ENCODE peak calls at places on chromosome 6, in ten cellular contexts. B, Y, S, L, N, H, R, P, T and M are unnamed samples.

GRCh38 chr6:106128981-106129761 is 43.0 kb downstream of the PRDM1 start:
- DNase-seq in R (no peak), H (peak; percentile 50), T (peak; percentile 59), P (no peak), N (no peak), L (no peak), B (no peak), Y (peak; percentile 44), S (peak; percentile 60), M (peak; percentile 78)

GRCh38 chr6:164926686-164927085 is 382.7 kb downstream of the C6orf118 start:
- DNase-seq in S (no peak), H (no peak), Y (no peak), T (no peak), P (no peak), N (no peak), R (no peak), B (no peak), L (no peak), M (no peak)

GRCh38 chr6:156205678-156206077 is 571.5 kb upstream of the ARID1B start:
- DNase-seq in H (no peak), B (no peak), Y (no peak), L (no peak), N (no peak), S (no peak), R (no peak), T (no peak), P (no peak), M (no peak)

GRCh38 chr6:149467265-149467664 is 17.5 kb downstream of the ZC3H12D start:
- DNase-seq in N (no peak), H (no peak), L (no peak), T (no peak), S (no peak), Y (no peak), B (no peak), R (no peak), P (no peak), M (no peak)

GRCh38 chr6:27604986-27605385 is 132.1 kb upstream of the ZNF184 start:
- DNase-seq in R (no peak), S (peak; percentile 45), H (peak; percentile 38), L (no peak), N (no peak), P (peak; percentile 59), B (no peak), T (no peak), Y (peak; percentile 14), M (no peak)

GRCh38 chr6:134293659-134294161 is 24.2 kb downstream of the SGK1 start:
- DNase-seq in P (no peak), B (no peak), T (no peak), N (no peak), S (no peak), H (no peak), Y (no peak), R (no peak), L (no peak), M (no peak)

GRCh38 chr6:165628955-165629354 is 34.1 kb downstream of the PDE10A start:
- DNase-seq in P (no peak), R (no peak), H (no peak), L (no peak), Y (no peak), B (no peak), T (no peak), S (no peak), N (no peak), M (no peak)

GRCh38 chr6:88882536-88882935 is 80.9 kb downstream of the RNGTT start:
- DNase-seq in R (no peak), P (no peak), Y (no peak), H (no peak), S (no peak), B (no peak), T (no peak), N (no peak), L (no peak), M (no peak)

GRCh38 chr6:118649918-118650499 is 1.4 kb downstream of the CEP85L start:
- DNase-seq in Y (no peak), T (no peak), N (no peak), L (no peak), S (no peak), H (no peak), B (no peak), R (no peak), P (no peak), M (no peak)

GRCh38 chr6:118650500-118651281 is 700 bp downstream of the CEP85L start:
- DNase-seq in P (peak; percentile 35), R (peak; percentile 43), S (peak; percentile 48), H (peak; percentile 34), T (no peak), B (peak; percentile 48), Y (peak; percentile 66), N (peak; percentile 53), L (peak; percentile 64), M (no peak)

GRCh38 chr6:118651282-118652050 is at the start of gene CEP85L:
- DNase-seq in L (peak; percentile 95), R (peak; percentile 91), S (peak; percentile 88), T (peak; percentile 23), Y (peak; percentile 96), N (peak; percentile 93), P (peak; percentile 84), B (peak; percentile 89), H (peak; percentile 77), M (peak; percentile 69)

GRCh38 chr6:118646977-118647376 is 4.4 kb downstream of the CEP85L start:
- DNase-seq in N (no peak), L (no peak), H (no peak), S (no peak), R (no peak), Y (no peak), T (no peak), P (no peak), B (no peak), M (no peak)

DNA sequence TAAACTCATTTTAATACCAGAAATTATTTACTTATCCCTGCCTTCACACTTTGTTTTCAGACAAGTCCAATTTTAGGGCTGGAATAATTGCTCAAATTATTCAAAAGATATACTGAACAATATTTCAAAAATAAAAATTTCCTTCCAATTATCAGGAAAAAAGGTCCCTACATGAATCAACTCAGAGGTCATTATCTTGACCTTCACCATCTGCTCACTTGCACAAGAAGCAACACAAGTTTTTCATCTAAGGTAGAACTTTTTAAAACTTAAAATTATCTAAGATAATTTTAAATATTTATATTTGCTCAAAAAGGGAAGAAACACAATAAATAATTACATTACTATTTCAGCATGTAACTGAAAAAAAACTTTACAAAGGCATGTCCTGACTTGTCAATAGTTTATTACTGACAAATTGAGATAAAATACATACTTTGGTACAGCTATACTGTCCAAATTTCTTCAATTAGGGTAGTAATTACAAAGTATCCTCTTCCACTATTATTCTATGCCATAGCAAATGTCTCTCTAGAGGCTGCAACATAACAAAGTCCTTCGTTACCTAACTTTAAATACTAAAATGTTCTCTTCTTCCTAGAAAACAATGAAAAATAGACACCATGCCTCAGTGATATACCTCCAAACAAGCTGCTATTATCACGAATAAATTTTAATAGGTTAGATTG is 2.4 kb downstream of the CEP85L start:
- DNase-seq in R (no peak), P (no peak), N (no peak), B (no peak), L (no peak), T (no peak), Y (no peak), H (no peak), S (no peak), M (no peak)
- H3K4me3 ChIP-seq in R (no peak overlapping the region), P (peak overlapping the region; percentile 84), N (peak overlapping the region; percentile 84), B (no peak overlapping the region), L (no peak overlapping the region), T (peak overlapping the region; percentile 88), Y (peak overlapping the region; percentile 95), H (peak overlapping the region; percentile 84), S (peak overlapping the region; percentile 57), M (peak overlapping the region; percentile 88)

GRCh38 chr6:29603456-29603855 is 18.5 kb downstream of the OR2H2 start:
- DNase-seq in L (no peak), P (no peak), H (no peak), T (no peak), R (no peak), B (no peak), N (no peak), S (no peak), Y (no peak), M (no peak)

GRCh38 chr6:29603930-29604329 is 19.0 kb downstream of the OR2H2 start:
- DNase-seq in P (no peak), Y (no peak), R (no peak), L (peak; percentile 84), B (no peak), T (no peak), H (no peak), S (no peak), N (no peak), M (no peak)

GRCh38 chr6:29598348-29598747 is 13.4 kb downstream of the OR2H2 start:
- DNase-seq in L (no peak), R (no peak), P (no peak), T (no peak), H (no peak), N (no peak), S (no peak), Y (no peak), B (no peak), M (no peak)

GRCh38 chr6:29597184-29597583 is 12.3 kb downstream of the OR2H2 start:
- DNase-seq in L (no peak), P (no peak), R (no peak), N (no peak), H (no peak), T (no peak), Y (no peak), B (no peak), S (no peak), M (no peak)

DNA sequence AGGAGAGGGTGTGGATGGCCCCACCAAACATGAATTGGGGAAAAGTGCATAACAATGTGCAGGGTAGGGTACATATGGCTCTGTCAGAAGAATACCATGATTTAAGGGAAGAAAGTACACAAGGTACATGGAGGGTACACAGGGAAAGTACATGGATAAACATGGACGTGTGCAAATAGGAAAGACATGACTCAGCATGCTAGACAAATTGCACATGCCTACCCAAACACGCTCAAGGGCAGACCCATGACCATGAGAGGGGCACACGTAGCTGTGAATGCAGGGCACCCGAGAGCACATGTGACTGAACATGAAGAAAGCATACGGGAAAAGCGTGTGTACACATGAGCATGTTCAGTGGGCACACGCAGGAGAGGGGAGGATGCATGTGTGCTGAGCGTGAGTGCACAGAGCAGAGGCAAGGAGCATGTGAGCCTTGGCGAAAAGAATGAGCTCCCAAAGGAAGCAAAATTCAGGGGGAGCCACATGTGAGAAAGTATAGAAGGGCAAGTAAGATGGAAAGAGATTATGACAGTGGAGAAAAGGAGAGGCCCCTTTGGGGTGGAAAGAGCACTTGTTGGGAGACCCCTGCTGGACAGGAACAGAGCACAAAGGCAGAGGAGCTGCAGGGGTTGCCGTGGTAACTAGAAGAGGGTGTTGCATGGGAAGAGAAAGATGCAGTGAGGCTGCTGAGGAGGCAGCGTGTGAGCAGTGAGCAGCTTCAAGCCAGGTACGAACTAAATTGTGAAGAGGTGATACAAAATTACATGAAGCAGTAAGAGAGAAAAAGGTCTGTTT is 17.8 kb downstream of the OR2H2 start:
- DNase-seq in S (no peak), B (no peak), N (no peak), T (no peak), L (no peak), H (peak; percentile 20), R (no peak), P (peak; percentile 27), Y (peak; percentile 54), M (no peak)
- TF ChIP-seq CTCF in S (no peak), B (no peak), N (no peak), T (no peak), L (no peak), H (peak; percentile 64), R (no peak), P (peak; percentile 11), Y (peak; percentile 34), M (peak; percentile 37)

GRCh38 chr6:2767327-2767985 is 2.3 kb downstream of the WRNIP1 start:
- DNase-seq in R (no peak), N (no peak), P (no peak), Y (no peak), H (no peak), B (no peak), S (no peak), L (no peak), T (no peak), M (no peak)
- H3K4me3 ChIP-seq in R (peak overlapping the region; percentile 55), N (peak overlapping the region; percentile 85), P (peak overlapping the region; percentile 96), Y (peak overlapping the region; percentile 63), H (peak overlapping the region; percentile 91), B (peak overlapping the region; percentile 77), S (peak overlapping the region; percentile 48), L (no peak overlapping the region), T (peak overlapping the region; percentile 83), M (peak overlapping the region; percentile 69)

GRCh38 chr6:110876170-110876773 is 1.7 kb downstream of the AMD1 start:
- DNase-seq in S (peak; percentile 88), B (peak; percentile 85), N (peak; percentile 89), R (peak; percentile 43), L (peak; percentile 95), P (peak; percentile 85), Y (peak; percentile 89), T (peak; percentile 47), H (peak; percentile 88), M (peak; percentile 59)

GRCh38 chr6:110874880-110875547 is 429 bp downstream of the AMD1 start:
- DNase-seq in L (no peak), R (peak; percentile 54), N (peak; percentile 37), P (peak; percentile 30), S (peak; percentile 51), Y (no peak), B (no peak), H (no peak), T (no peak), M (no peak)

GRCh38 chr6:110873981-110874879 is at the start of gene AMD1:
- DNase-seq in T (peak; percentile 84), R (peak; percentile 96), H (peak; percentile 97), P (peak; percentile 96), L (peak; percentile 99), B (peak; percentile 98), Y (peak; percentile 99), S (peak; percentile 94), N (peak; percentile 98), M (peak; percentile 94)

GRCh38 chr6:110877154-110877564 is 2.6 kb downstream of the AMD1 start:
- DNase-seq in P (no peak), L (no peak), S (no peak), B (no peak), Y (no peak), T (no peak), R (no peak), H (no peak), N (no peak), M (no peak)

DNA sequence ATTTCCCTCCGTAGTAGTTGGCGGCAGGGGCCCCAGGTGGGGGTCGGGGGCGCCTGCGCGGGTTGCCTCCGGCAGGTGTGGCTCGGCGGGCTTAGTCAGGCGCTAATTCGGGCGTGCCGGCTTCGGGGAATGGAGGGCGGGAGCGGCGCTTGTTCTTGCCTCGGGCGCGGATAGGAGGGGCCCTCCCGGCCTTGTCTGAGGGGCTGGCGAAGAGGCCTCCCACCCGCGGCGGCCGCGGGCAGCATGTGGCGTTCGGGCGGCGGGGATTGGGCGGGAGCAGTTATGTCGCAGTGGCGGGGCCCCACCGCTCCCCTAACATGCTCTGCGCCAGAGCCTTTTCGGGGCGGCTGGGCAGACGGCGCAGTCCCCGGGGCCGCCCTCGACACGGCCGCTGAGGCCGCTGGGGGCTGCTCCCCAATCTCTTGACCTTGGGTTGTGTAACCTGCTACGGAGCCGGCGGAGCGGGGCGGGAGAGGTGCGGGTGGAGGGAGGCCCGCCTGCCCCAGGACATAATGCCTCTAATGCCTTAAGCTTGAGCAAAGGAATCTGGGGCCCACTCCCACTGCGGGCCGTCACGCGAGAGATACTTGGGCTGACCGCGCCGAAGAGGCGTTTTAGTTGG is 1.1 kb downstream of the AMD1 start:
- DNase-seq in L (peak; percentile 68), N (peak; percentile 48), T (no peak), Y (peak; percentile 76), H (no peak), P (peak; percentile 29), S (peak; percentile 47), R (peak; percentile 79), B (peak; percentile 41), M (no peak)
- TF ChIP-seq CTCF in L (no peak), N (no peak), T (no peak), Y (no peak), H (no peak), P (no peak), S (no peak), R (no peak), B (no peak), M (no peak)